ENCODE peak calls at places on chromosomes 16 and 17, in eight cellular contexts. One of them, this sample, is unnamed.

GRCh38 chr16:66858740-66859396 is 14.7 kb downstream of the CA7 start:
- DNase-seq in epithelial cell of esophagus: peak
- DNase-seq in nucleus accumbens: no peak
- DNase-seq in GDM1: no peak
- DNase-seq in ELF-1: no peak
- DNase-seq in GM12878: no peak
- DNase-seq in KBM-7: no peak
- DNase-seq in amygdala: no peak
- DNase-seq in this sample: no peak

GRCh38 chr17:80948961-80949450 is 42.6 kb upstream of the CHMP6 start:
- DNase-seq in KBM-7: no peak
- DNase-seq in epithelial cell of esophagus: no peak
- DNase-seq in amygdala: no peak
- DNase-seq in GDM1: no peak
- DNase-seq in ELF-1: no peak
- DNase-seq in nucleus accumbens: no peak
- DNase-seq in GM12878: no peak
- DNase-seq in this sample: no peak

GRCh38 chr17:50620848-50621247 is 13.8 kb upstream of the ABCC3 start:
- DNase-seq in epithelial cell of esophagus: no peak
- DNase-seq in amygdala: no peak
- DNase-seq in KBM-7: no peak
- DNase-seq in nucleus accumbens: no peak
- DNase-seq in ELF-1: no peak
- DNase-seq in GDM1: no peak
- DNase-seq in GM12878: no peak
- DNase-seq in this sample: no peak

GRCh38 chr16:68590201-68590994 is 51.3 kb downstream of the ZFP90 start:
- DNase-seq in GM12878: no peak
- DNase-seq in amygdala: peak
- DNase-seq in epithelial cell of esophagus: peak
- DNase-seq in nucleus accumbens: peak
- DNase-seq in ELF-1: peak
- DNase-seq in KBM-7: peak
- DNase-seq in GDM1: peak
- DNase-seq in this sample: no peak

GRCh38 chr16:78641463-78641862 is 542.0 kb downstream of the WWOX start:
- DNase-seq in GM12878: no peak
- DNase-seq in epithelial cell of esophagus: no peak
- DNase-seq in KBM-7: no peak
- DNase-seq in nucleus accumbens: no peak
- DNase-seq in GDM1: no peak
- DNase-seq in amygdala: no peak
- DNase-seq in ELF-1: no peak
- DNase-seq in this sample: no peak

GRCh38 chr17:19664136-19664820 is 15.7 kb downstream of the ALDH3A2 start:
- DNase-seq in epithelial cell of esophagus: no peak
- DNase-seq in GM12878: no peak
- DNase-seq in GDM1: no peak
- DNase-seq in amygdala: no peak
- DNase-seq in ELF-1: no peak
- DNase-seq in KBM-7: no peak
- DNase-seq in nucleus accumbens: no peak
- DNase-seq in this sample: no peak

GRCh38 chr16:71762186-71762585 is 37.7 kb upstream of the PHLPP2 start:
- DNase-seq in epithelial cell of esophagus: peak
- DNase-seq in nucleus accumbens: no peak
- DNase-seq in GDM1: no peak
- DNase-seq in ELF-1: no peak
- DNase-seq in GM12878: no peak
- DNase-seq in KBM-7: no peak
- DNase-seq in amygdala: no peak
- DNase-seq in this sample: peak

GRCh38 chr17:48754500-48755261 is 26.1 kb upstream of the HOXB13 start:
- DNase-seq in amygdala: no peak
- DNase-seq in nucleus accumbens: no peak
- DNase-seq in KBM-7: no peak
- DNase-seq in GM12878: no peak
- DNase-seq in epithelial cell of esophagus: no peak
- DNase-seq in ELF-1: peak
- DNase-seq in GDM1: no peak
- DNase-seq in this sample: no peak

GRCh38 chr16:75754126-75754525 is 27.8 kb upstream of the CPHXL start:
- DNase-seq in amygdala: no peak
- DNase-seq in epithelial cell of esophagus: peak
- DNase-seq in KBM-7: no peak
- DNase-seq in ELF-1: no peak
- DNase-seq in GDM1: no peak
- DNase-seq in GM12878: no peak
- DNase-seq in nucleus accumbens: no peak
- DNase-seq in this sample: no peak

GRCh38 chr16:19588661-19589060 is 33.2 kb downstream of the VPS35L start:
- DNase-seq in nucleus accumbens: no peak
- DNase-seq in KBM-7: no peak
- DNase-seq in GDM1: no peak
- DNase-seq in epithelial cell of esophagus: no peak
- DNase-seq in GM12878: no peak
- DNase-seq in ELF-1: no peak
- DNase-seq in amygdala: no peak
- DNase-seq in this sample: no peak

This sample was measured in SK-N-MC.